ENCODE peak calls at places on chromosomes 12 and 14, in nine cellular contexts. A, S, J, R, P, B, N, Y and K are unnamed samples.

GRCh38 chr14:104393898-104394605 is 185.5 kb upstream of the C14orf180 start:
- DNase-seq in S (no peak), Y (no peak), P (peak; percentile 83), R (peak; percentile 86), J (no peak), N (peak; percentile 61), B (no peak), A (peak; percentile 83), K (no peak)

GRCh38 chr12:66288121-66288520 is 14.2 kb upstream of the HELB start:
- DNase-seq in N (peak; percentile 36), Y (no peak), J (no peak), P (peak; percentile 83), B (no peak), S (no peak), R (no peak), A (peak; percentile 76), K (no peak)

GRCh38 chr12:67427336-67427735 is 158.2 kb downstream of the CAND1 start:
- DNase-seq in A (no peak), J (no peak), N (no peak), R (no peak), Y (no peak), S (no peak), B (no peak), P (no peak), K (no peak)

GRCh38 chr14:99707420-99707819 is 23.3 kb downstream of the CYP46A1 start:
- DNase-seq in A (no peak), R (peak; percentile 65), J (no peak), N (no peak), Y (no peak), P (no peak), B (no peak), S (no peak), K (no peak)

GRCh38 chr12:119044094-119044493 is 62.8 kb downstream of the SRRM4 start:
- DNase-seq in N (no peak), P (no peak), B (no peak), Y (no peak), A (no peak), R (no peak), S (no peak), J (no peak), K (no peak)

GRCh38 chr12:91155990-91156389 is 26.6 kb downstream of the DCN start:
- DNase-seq in R (no peak), N (no peak), B (no peak), A (no peak), J (no peak), Y (no peak), P (no peak), S (no peak), K (no peak)

GRCh38 chr14:76908834-76909233 is 82.6 kb downstream of the LRRC74A start:
- DNase-seq in R (no peak), A (peak; percentile 90), S (no peak), J (no peak), P (peak; percentile 85), B (no peak), Y (peak; percentile 61), N (peak; percentile 25), K (peak; percentile 57)

GRCh38 chr12:67716817-67717216 is 68.3 kb downstream of the DYRK2 start:
- DNase-seq in N (no peak), S (peak; percentile 67), R (no peak), A (no peak), J (no peak), P (no peak), B (peak; percentile 45), Y (no peak), K (no peak)

GRCh38 chr14:51996148-51996746 is 6.9 kb downstream of the RTRAF start:
- DNase-seq in R (no peak), N (no peak), S (peak; percentile 83), Y (no peak), B (peak; percentile 41), P (peak; percentile 53), A (peak; percentile 50), J (no peak), K (no peak)

GRCh38 chr14:57732886-57733285 is 133.0 kb downstream of the SLC35F4 start:
- DNase-seq in B (peak; percentile 10), S (peak; percentile 20), Y (no peak), J (peak; percentile 34), N (no peak), P (no peak), R (no peak), A (no peak), K (no peak)

GRCh38 chr12:88371416-88372183 is 208.7 kb downstream of the KITLG start:
- DNase-seq in R (no peak), A (no peak), P (no peak), N (no peak), S (peak; percentile 40), B (peak; percentile 31), Y (no peak), J (no peak), K (no peak)

GRCh38 chr14:74501135-74501614 is 7.6 kb downstream of the ISCA2 start:
- DNase-seq in N (no peak), P (no peak), A (no peak), R (no peak), J (no peak), B (peak; percentile 67), S (peak; percentile 81), Y (no peak), K (no peak)

GRCh38 chr12:113242018-113242418 is 20.8 kb downstream of the TPCN1 start:
- DNase-seq in A (no peak), R (no peak), B (no peak), N (no peak), S (no peak), P (no peak), Y (no peak), J (no peak), K (no peak)

GRCh38 chr12:6950401-6950801 is 755 bp upstream of the PTPN6 start:
- DNase-seq in N (no peak), P (peak; percentile 50), S (no peak), A (peak; percentile 63), B (no peak), Y (no peak), R (peak; percentile 58), J (no peak), K (no peak)

GRCh38 chr14:99261916-99262787 is 9.8 kb downstream of the BCL11B start:
- DNase-seq in B (no peak), P (peak; percentile 92), Y (no peak), R (no peak), A (peak; percentile 93), S (no peak), N (peak; percentile 70), J (no peak), K (no peak)

GRCh38 chr12:54932691-54933090 is 51.9 kb downstream of the TESPA1 start:
- DNase-seq in J (no peak), R (no peak), A (no peak), B (no peak), P (no peak), S (no peak), N (no peak), Y (no peak), K (no peak)

GRCh38 chr12:117596968-117597367 is 235.5 kb upstream of the NOS1 start:
- DNase-seq in S (no peak), N (no peak), J (no peak), A (no peak), B (no peak), R (no peak), Y (no peak), P (no peak), K (no peak)

GRCh38 chr12:52899338-52900035 is 5.4 kb downstream of the KRT8 start:
- DNase-seq in J (no peak), A (no peak), R (no peak), B (no peak), P (no peak), Y (no peak), S (no peak), N (no peak), K (no peak)

GRCh38 chr12:95096852-95097251 is 23.4 kb upstream of the NR2C1 start:
- DNase-seq in B (peak; percentile 25), J (no peak), Y (no peak), P (no peak), N (no peak), A (no peak), S (no peak), R (no peak), K (no peak)